ENCODE peak calls at places on chromosome X, in eight cellular contexts. P, N, T, Y, O, L, C and D are unnamed samples.

GRCh38 chrX:69210513-69211065 is 45.3 kb upstream of the PJA1 start:
- DNase-seq in P (no peak), N (no peak), T (no peak), Y (no peak), O (peak; percentile 56), L (no peak), C (no peak), D (no peak)

GRCh38 chrX:10602646-10603045 is 17.7 kb downstream of the MID1 start:
- DNase-seq in P (no peak), N (no peak), T (no peak), Y (no peak), O (peak; percentile 44), L (no peak), C (no peak), D (no peak)

GRCh38 chrX:16610121-16610565 is 39.8 kb upstream of the S100G start:
- DNase-seq in P (no peak), N (peak; percentile 76), T (no peak), Y (no peak), O (peak; percentile 66), L (no peak), C (no peak), D (no peak)

GRCh38 chrX:1727531-1728027 is 112.7 kb downstream of the ASMT start:
- DNase-seq in P (no peak), N (no peak), T (no peak), Y (no peak), O (peak; percentile 39), L (no peak), C (no peak), D (no peak)

GRCh38 chrX:9372866-9373265 is 92.0 kb upstream of the TBL1X start:
- DNase-seq in P (no peak), N (no peak), T (no peak), Y (no peak), O (no peak), L (no peak), C (no peak), D (no peak)

GRCh38 chrX:47162927-47163583 is 18.0 kb downstream of the RBM10 start:
- DNase-seq in P (no peak), N (no peak), T (no peak), Y (no peak), O (no peak), L (no peak), C (no peak), D (no peak)

GRCh38 chrX:39982927-39983326 is 114.8 kb downstream of the BCOR start:
- DNase-seq in P (no peak), N (no peak), T (no peak), Y (no peak), O (peak; percentile 53), L (no peak), C (no peak), D (no peak)

GRCh38 chrX:44072631-44073030 is 99.4 kb upstream of the NDP start:
- DNase-seq in P (no peak), N (peak; percentile 2), T (no peak), Y (no peak), O (no peak), L (no peak), C (no peak), D (no peak)

GRCh38 chrX:11724122-11725017 is 33.7 kb upstream of the MSL3 start:
- DNase-seq in P (no peak), N (peak; percentile 57), T (peak; percentile 40), Y (no peak), O (peak; percentile 25), L (no peak), C (no peak), D (no peak)

GRCh38 chrX:33183366-33183765 is 28.0 kb downstream of the DMD start:
- DNase-seq in P (no peak), N (peak; percentile 18), T (no peak), Y (no peak), O (no peak), L (no peak), C (no peak), D (no peak)

GRCh38 chrX:17732138-17732783 is 5.0 kb upstream of the SCML1 start:
- DNase-seq in P (no peak), N (peak; percentile 23), T (no peak), Y (no peak), O (peak; percentile 70), L (no peak), C (no peak), D (no peak)

GRCh38 chrX:131187234-131187633 is 101.9 kb downstream of the IGSF1 start:
- DNase-seq in P (no peak), N (no peak), T (no peak), Y (no peak), O (no peak), L (no peak), C (no peak), D (no peak)

GRCh38 chrX:105323951-105324350 is 103.5 kb upstream of the TEX13A start:
- DNase-seq in P (no peak), N (peak; percentile 80), T (no peak), Y (no peak), O (peak; percentile 79), L (no peak), C (no peak), D (no peak)

GRCh38 chrX:134885336-134886016 is 105.3 kb upstream of the SMIM10 start:
- DNase-seq in P (no peak), N (no peak), T (no peak), Y (no peak), O (peak; percentile 63), L (no peak), C (no peak), D (no peak)